ENCODE peak calls at places on chromosomes 1 and 21, in five cellular contexts. E, M, A, Z and I are unnamed samples. For H3K27me3 and H3K9me3, the result is how much of the 10 kb centered on the place peaks cover.

GRCh38 chr1:211616231-211617031 is 37.5 kb upstream of the SLC30A1 start:
- DNase-seq in E (peak), M (peak), A (no peak), Z (peak), I (peak)

GRCh38 chr21:42160111-42160949 is 58.6 kb upstream of the ABCG1 start:
- DNase-seq in E (no peak), M (no peak), A (no peak), Z (no peak), I (no peak)

GRCh38 chr1:35603468-35603867 is 30.4 kb downstream of the TFAP2E start:
- DNase-seq in E (peak), M (no peak), A (no peak), Z (no peak), I (no peak)

GRCh38 chr1:8025061-8025670 is 943 bp downstream of the ERRFI1 start:
- DNase-seq in E (peak), M (no peak), A (peak), Z (no peak), I (no peak)

GRCh38 chr1:45177452-45177851 is 29.0 kb downstream of the ZSWIM5 start:
- DNase-seq in E (peak), M (no peak), A (peak), Z (no peak), I (no peak)

GRCh38 chr1:66944330-66945274 is 19.8 kb downstream of the MIER1 start:
- DNase-seq in E (peak), M (peak), A (peak), Z (no peak), I (no peak)

GRCh38 chr1:87084247-87084836 is 169.9 kb downstream of the HS2ST1 start:
- DNase-seq in E (peak), M (no peak), A (peak), Z (no peak), I (no peak)

GRCh38 chr1:32773018-32773763 is 44.0 kb downstream of the YARS1 start:
- DNase-seq in E (peak), M (peak), A (peak), Z (peak), I (peak)

GRCh38 chr21:45330075-45330781 is 42.5 kb upstream of the POFUT2 start:
- DNase-seq in E (peak), M (peak), A (peak), Z (peak), I (peak)

GRCh38 chr1:224720216-224720615 is 104.1 kb downstream of the CNIH3 start:
- DNase-seq in E (no peak), M (no peak), A (no peak), Z (no peak), I (no peak)

GRCh38 chr1:76257823-76258222 is 183.3 kb downstream of the ST6GALNAC3 start:
- DNase-seq in E (no peak), M (no peak), A (no peak), Z (no peak), I (no peak)

GRCh38 chr1:156889802-156890585 is 3.5 kb upstream of the PEAR1 start:
- DNase-seq in E (peak), M (peak), A (peak), Z (peak), I (peak)

GRCh38 chr1:50750021-50750619 is 209.9 kb downstream of the FAF1 start:
- DNase-seq in E (peak), M (no peak), A (peak), Z (no peak), I (no peak)

GRCh38 chr21:42859891-42860230 is 19.5 kb downstream of the WDR4 start:
- DNase-seq in E (no peak), M (no peak), A (no peak), Z (no peak), I (peak)

GRCh38 chr1:214165850-214166374 is 115.0 kb upstream of the SMYD2 start:
- DNase-seq in E (no peak), M (no peak), A (no peak), Z (no peak), I (no peak)

GRCh38 chr1:182622795-182623528 is 18.8 kb upstream of the RGS16 start:
- DNase-seq in E (peak), M (no peak), A (no peak), Z (no peak), I (no peak)

GRCh38 chr1:1343811-1344421 is 5.3 kb downstream of the DVL1 start:
- DNase-seq in E (no peak), M (no peak), A (peak), Z (no peak), I (peak)

GRCh38 chr1:230270185-230270939 is 155.8 kb downstream of the PGBD5 start:
- DNase-seq in E (peak), M (no peak), A (no peak), Z (no peak), I (no peak)

GRCh38 chr1:198622532-198623218 is 16.2 kb upstream of the PTPRC start:
- DNase-seq in E (no peak), M (no peak), A (no peak), Z (no peak), I (no peak)

GRCh38 chr21:42850866-42851391 is 28.4 kb downstream of the WDR4 start:
- DNase-seq in E (no peak), M (no peak), A (no peak), Z (no peak), I (no peak)

GRCh38 chr1:2802421-2802961 is 998 bp upstream of the TTC34 start:
- DNase-seq in E (no peak), M (no peak), A (no peak), Z (no peak), I (peak)
- H3K27me3 ChIP-seq in E (under half), M (under half), A (half or more), Z (half or more), I (under half)

DNA sequence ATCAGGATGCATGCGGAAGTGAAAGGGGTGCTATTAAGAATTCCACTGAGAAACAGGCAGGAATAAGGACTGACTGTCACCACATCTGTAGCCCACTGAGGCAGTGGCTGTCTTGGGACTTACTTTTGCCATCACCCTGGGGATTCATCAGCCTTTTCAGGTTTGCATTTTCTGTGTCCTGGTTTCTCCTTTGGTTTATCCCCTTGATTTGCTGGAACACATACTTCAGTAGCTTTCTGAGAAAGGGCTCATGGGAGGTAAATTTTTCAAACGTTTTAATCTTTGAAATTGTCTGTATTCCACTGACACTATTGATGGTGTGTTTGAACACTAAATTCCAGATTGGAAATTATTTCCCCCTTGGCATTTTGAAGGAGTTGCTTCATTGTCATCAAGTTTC is 80.2 kb upstream of the ACTRT2 start:
- DNase-seq in E (no peak), M (no peak), A (no peak), Z (no peak), I (no peak)
- H3K9me3 ChIP-seq in E (under half), M (under half), A (under half), Z (under half), I (under half)

GRCh38 chr1:19234224-19234623 is 17.1 kb downstream of the EMC1 start:
- DNase-seq in E (no peak), M (no peak), A (no peak), Z (no peak), I (no peak)

DNA sequence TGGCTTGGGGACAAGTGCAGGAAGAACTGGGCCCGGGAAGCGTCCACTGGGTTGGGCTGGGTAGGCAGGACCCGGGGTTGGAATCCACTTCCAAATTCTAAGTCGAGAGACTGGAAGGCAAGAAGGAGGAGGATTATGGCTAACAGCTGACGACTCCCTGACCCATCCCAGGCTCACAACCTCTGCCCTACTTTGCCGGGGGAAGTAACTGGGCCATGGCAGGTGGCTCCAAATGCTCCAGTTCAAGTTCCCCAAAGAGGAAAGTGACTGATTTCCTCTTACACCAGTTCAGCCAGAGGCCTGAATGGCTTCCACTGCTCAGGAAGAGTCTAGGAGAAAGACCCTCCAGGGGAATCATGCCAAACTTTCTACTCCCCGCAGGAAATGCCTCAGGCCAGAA is 11.4 kb downstream of the EMC1 start:
- DNase-seq in E (no peak), M (no peak), A (no peak), Z (no peak), I (no peak)
- H3K4me3 ChIP-seq in E (no peak), M (no peak), A (no peak), Z (no peak), I (no peak)

GRCh38 chr1:154490327-154490726 is 11.7 kb upstream of the TDRD10 start:
- DNase-seq in E (no peak), M (no peak), A (no peak), Z (no peak), I (no peak)
- H3K27me3 ChIP-seq in E (under half), M (under half), A (half or more), Z (under half), I (under half)

DNA sequence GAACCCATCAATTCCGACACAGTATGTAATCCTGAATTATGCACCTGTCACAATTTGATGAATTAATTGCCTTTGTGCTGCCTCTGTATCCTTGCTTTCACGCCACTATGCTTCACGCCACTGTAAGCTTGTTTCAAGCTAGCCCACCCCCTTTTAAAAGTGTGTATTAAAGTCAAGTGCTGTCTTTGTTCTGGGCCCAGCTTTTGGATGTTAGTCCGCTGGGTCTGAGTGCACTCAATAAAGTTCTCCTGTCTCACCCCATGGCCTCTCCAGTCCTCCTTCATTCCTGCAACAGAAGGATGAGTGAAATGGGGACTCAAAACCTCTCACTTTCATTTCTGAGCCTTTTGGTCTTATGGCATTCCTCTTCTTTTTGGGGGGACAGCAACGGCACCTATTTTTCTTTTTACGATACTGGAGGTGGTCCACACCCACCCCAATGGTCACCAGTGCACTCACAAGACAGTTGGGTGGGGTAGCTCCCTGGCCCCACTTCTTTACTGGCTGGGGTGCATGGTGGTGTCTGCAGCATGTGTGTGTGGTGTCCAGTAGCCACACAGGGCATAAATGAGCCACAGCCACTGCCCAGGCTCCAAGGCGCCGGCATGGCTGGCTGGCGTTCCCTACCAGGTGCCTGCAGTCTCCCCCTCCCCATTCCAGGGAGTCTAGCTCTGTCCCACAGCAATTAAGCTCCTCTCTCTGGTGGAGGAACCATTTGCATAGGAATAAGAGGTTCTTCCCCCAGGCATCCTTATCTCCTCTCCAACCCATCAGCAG is 1.8 kb downstream of the THEM4 start:
- DNase-seq in E (no peak), M (no peak), A (no peak), Z (no peak), I (no peak)
- H3K9me3 ChIP-seq in E (under half), M (under half), A (under half), Z (under half), I (under half)

GRCh38 chr1:65793359-65793732 is 651 bp downstream of the PDE4B start:
- DNase-seq in E (no peak), M (no peak), A (no peak), Z (peak), I (peak)
- H3K4me3 ChIP-seq in E (peak), M (no peak), A (no peak), Z (peak), I (no peak)

GRCh38 chr1:160135051-160135592 is 16.3 kb upstream of the ATP1A4 start:
- DNase-seq in E (no peak), M (no peak), A (no peak), Z (no peak), I (peak)

GRCh38 chr1:160133990-160134770 is 17.2 kb upstream of the ATP1A4 start:
- DNase-seq in E (no peak), M (no peak), A (no peak), Z (no peak), I (no peak)

GRCh38 chr1:160136926-160137200 is 14.5 kb upstream of the ATP1A4 start:
- DNase-seq in E (no peak), M (no peak), A (no peak), Z (no peak), I (no peak)

GRCh38 chr1:160137216-160137862 is 14.1 kb upstream of the ATP1A4 start:
- DNase-seq in E (no peak), M (no peak), A (no peak), Z (no peak), I (no peak)

GRCh38 chr1:160136121-160136925 is 15.1 kb upstream of the ATP1A4 start:
- DNase-seq in E (no peak), M (no peak), A (no peak), Z (no peak), I (no peak)
- H3K27me3 ChIP-seq in E (under half), M (under half), A (under half), Z (under half), I (under half)